ENCODE peak calls at places on chromosomes 4 and X, in four cellular contexts. One of them, this sample, is unnamed.

GRCh38 chr4:133147922-133148689 is 988 bp upstream of the PCDH10 start:
- DNase-seq in lower lobe of right lung: no peak
- DNase-seq in Peyer's patch: no peak
- DNase-seq in right lobe of liver: no peak
- DNase-seq in this sample: no peak

GRCh38 chr4:142377345-142378091 is 468.6 kb downstream of the INPP4B start:
- DNase-seq in lower lobe of right lung: no peak
- DNase-seq in Peyer's patch: no peak
- DNase-seq in right lobe of liver: no peak
- DNase-seq in this sample: no peak

GRCh38 chrX:153397256-153397960 is 3.7 kb downstream of the PNMA6E start:
- DNase-seq in lower lobe of right lung: no peak
- DNase-seq in Peyer's patch: no peak
- DNase-seq in right lobe of liver: no peak
- DNase-seq in this sample: no peak

GRCh38 chr4:61200195-61200990 is at the start of gene ADGRL3:
- DNase-seq in lower lobe of right lung: peak
- DNase-seq in Peyer's patch: peak
- DNase-seq in right lobe of liver: no peak
- DNase-seq in this sample: no peak

GRCh38 chrX:41441934-41442823 is 5.0 kb upstream of the NYX start:
- DNase-seq in lower lobe of right lung: peak
- DNase-seq in Peyer's patch: peak
- DNase-seq in right lobe of liver: peak
- DNase-seq in this sample: peak

GRCh38 chrX:2548731-2549423 is 48.1 kb upstream of the DHRSX start:
- DNase-seq in lower lobe of right lung: no peak
- DNase-seq in Peyer's patch: no peak
- DNase-seq in right lobe of liver: no peak
- DNase-seq in this sample: no peak

GRCh38 chrX:132480581-132481203 is 8.1 kb downstream of the MBNL3 start:
- DNase-seq in lower lobe of right lung: peak
- DNase-seq in Peyer's patch: peak
- DNase-seq in right lobe of liver: peak
- DNase-seq in this sample: peak

GRCh38 chr4:113781439-113782040 is 20.0 kb upstream of the CAMK2D start:
- DNase-seq in lower lobe of right lung: no peak
- DNase-seq in Peyer's patch: no peak
- DNase-seq in right lobe of liver: no peak
- DNase-seq in this sample: no peak

GRCh38 chrX:39201305-39201990 is 400.2 kb downstream of the MID1IP1 start:
- DNase-seq in lower lobe of right lung: no peak
- DNase-seq in Peyer's patch: no peak
- DNase-seq in right lobe of liver: no peak
- DNase-seq in this sample: peak

GRCh38 chrX:35351212-35351611 is 408.6 kb downstream of the FAM47B start:
- DNase-seq in lower lobe of right lung: no peak
- DNase-seq in Peyer's patch: no peak
- DNase-seq in right lobe of liver: no peak
- DNase-seq in this sample: no peak

GRCh38 chrX:6694977-6695376 is 160.1 kb upstream of the VCX3A start:
- DNase-seq in lower lobe of right lung: no peak
- DNase-seq in Peyer's patch: no peak
- DNase-seq in right lobe of liver: no peak
- DNase-seq in this sample: no peak

GRCh38 chr4:128454281-128455075 is 166.9 kb upstream of the PGRMC2 start:
- DNase-seq in lower lobe of right lung: peak
- DNase-seq in Peyer's patch: peak
- DNase-seq in right lobe of liver: peak
- DNase-seq in this sample: peak
- TF ChIP-seq CTCF in lower lobe of right lung: peak
- TF ChIP-seq CTCF in Peyer's patch: no peak
- TF ChIP-seq CTCF in right lobe of liver: peak
- TF ChIP-seq CTCF in this sample: peak

DNA sequence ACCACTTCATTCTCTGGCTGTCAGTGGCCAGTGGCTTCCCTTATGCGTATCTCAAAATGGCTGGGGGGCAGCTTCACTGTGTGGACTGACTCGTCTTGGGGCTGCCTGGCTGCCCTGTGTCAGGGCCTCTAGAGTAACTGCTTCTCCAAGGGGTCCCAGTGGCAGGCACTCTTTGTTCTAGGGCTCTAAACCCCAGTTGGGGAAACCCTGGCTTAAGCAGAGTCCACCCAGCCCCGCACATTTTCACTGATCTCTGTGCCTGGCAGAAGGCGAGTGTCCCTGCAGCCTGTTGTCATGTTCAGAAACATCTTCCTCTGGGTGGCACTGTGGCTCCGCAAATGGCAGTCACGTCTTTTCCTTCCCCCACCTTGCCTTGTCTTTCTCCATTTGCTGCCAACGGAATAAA is 59.7 kb downstream of the NBDY start:
- DNase-seq in lower lobe of right lung: no peak
- DNase-seq in Peyer's patch: peak
- DNase-seq in right lobe of liver: peak
- DNase-seq in this sample: no peak
- TF ChIP-seq CTCF in lower lobe of right lung: no peak
- TF ChIP-seq CTCF in Peyer's patch: no peak
- TF ChIP-seq CTCF in right lobe of liver: no peak
- TF ChIP-seq CTCF in this sample: no peak

DNA sequence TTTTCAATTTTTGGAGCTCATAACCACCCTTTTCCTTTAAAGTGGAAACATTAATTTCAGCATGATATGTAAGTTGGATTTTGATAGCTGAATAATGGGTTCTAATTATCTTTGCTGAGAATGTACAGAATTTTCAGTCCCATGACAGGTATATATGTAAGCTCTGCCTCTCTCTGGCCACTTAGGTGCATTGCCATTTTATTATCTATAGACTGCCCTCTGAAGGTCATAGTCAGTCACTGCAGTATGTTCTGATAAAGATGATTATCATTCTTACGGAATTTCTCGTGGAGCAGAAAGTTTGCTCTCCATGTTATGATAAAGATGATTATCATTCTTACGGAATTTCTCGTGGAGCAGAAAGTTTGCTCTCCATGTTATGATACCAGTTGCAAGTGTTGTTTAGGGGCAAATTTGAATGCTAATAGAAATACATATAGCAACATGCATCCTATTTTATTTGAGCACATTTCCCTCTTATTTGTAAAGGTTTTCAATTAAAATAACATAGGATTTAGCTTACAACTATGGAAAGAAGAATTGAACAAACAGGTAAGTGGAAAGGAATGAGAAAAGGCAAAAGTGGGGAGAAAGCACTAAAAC is 10.4 kb downstream of the AFP start:
- DNase-seq in lower lobe of right lung: no peak
- DNase-seq in Peyer's patch: no peak
- DNase-seq in right lobe of liver: no peak
- DNase-seq in this sample: peak
- TF ChIP-seq CTCF in lower lobe of right lung: peak
- TF ChIP-seq CTCF in Peyer's patch: peak
- TF ChIP-seq CTCF in right lobe of liver: peak
- TF ChIP-seq CTCF in this sample: peak

DNA sequence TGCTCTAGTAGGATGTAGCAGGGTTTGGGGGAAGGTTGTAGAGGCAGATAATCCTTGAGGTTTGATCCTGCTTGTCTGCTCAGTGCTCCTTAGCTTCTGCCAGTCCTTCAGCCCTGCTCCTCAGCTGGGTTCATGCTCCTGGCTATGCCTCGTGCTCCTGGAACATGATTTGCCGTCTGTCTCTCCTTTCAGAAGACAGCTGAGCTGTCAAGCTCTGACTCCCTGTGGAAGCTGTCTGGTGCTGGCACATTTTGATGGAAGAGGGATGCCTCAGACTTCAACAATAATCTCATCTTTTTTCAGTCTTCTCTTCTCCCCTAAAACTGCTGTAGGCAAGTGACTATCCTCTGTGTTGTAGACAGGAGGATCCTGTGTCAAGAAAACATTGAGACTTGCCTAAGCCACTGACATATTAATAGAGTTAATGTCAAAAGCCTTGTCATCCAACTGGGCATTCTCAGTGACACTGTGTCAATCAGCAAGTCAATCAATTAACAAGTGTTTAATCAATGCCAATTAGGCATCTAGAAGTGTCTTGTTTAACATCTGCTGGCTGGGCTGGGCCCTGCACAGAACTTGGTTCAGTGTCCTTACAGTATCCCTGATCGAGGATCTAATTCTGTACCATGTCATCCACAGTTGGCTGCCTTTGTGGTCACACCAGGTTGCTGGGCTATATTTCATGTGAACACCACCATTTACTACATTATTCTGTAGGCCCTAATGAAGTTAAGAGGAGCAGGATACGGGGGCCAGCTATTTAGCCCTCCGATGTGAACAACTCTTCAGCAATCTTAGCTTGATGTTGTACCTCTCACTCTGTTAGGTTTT is 96.7 kb downstream of the SYNPO2 start:
- DNase-seq in lower lobe of right lung: no peak
- DNase-seq in Peyer's patch: no peak
- DNase-seq in right lobe of liver: no peak
- DNase-seq in this sample: no peak
- TF ChIP-seq CTCF in lower lobe of right lung: no peak
- TF ChIP-seq CTCF in Peyer's patch: no peak
- TF ChIP-seq CTCF in right lobe of liver: no peak
- TF ChIP-seq CTCF in this sample: no peak

GRCh38 chr4:109004431-109004830 is 241.6 kb upstream of the ETNPPL start:
- DNase-seq in lower lobe of right lung: no peak
- DNase-seq in Peyer's patch: no peak
- DNase-seq in right lobe of liver: no peak
- DNase-seq in this sample: no peak
- TF ChIP-seq CTCF in lower lobe of right lung: no peak
- TF ChIP-seq CTCF in Peyer's patch: no peak
- TF ChIP-seq CTCF in right lobe of liver: no peak
- TF ChIP-seq CTCF in this sample: no peak

GRCh38 chr4:13541176-13541604 is 3.1 kb downstream of the NKX3-2 start:
- DNase-seq in lower lobe of right lung: no peak
- DNase-seq in Peyer's patch: no peak
- DNase-seq in right lobe of liver: no peak
- DNase-seq in this sample: no peak

GRCh38 chr4:13543091-13543581 is 1.2 kb downstream of the NKX3-2 start:
- DNase-seq in lower lobe of right lung: no peak
- DNase-seq in Peyer's patch: no peak
- DNase-seq in right lobe of liver: no peak
- DNase-seq in this sample: no peak

GRCh38 chr4:13540446-13541175 is 3.7 kb downstream of the NKX3-2 start:
- DNase-seq in lower lobe of right lung: no peak
- DNase-seq in Peyer's patch: no peak
- DNase-seq in right lobe of liver: no peak
- DNase-seq in this sample: no peak

GRCh38 chr4:13542577-13543042 is 1.7 kb downstream of the NKX3-2 start:
- DNase-seq in lower lobe of right lung: no peak
- DNase-seq in Peyer's patch: no peak
- DNase-seq in right lobe of liver: no peak
- DNase-seq in this sample: no peak

GRCh38 chr4:13541720-13542576 is 2.4 kb downstream of the NKX3-2 start:
- DNase-seq in lower lobe of right lung: no peak
- DNase-seq in Peyer's patch: peak
- DNase-seq in right lobe of liver: peak
- DNase-seq in this sample: peak
- TF ChIP-seq CTCF in lower lobe of right lung: no peak
- TF ChIP-seq CTCF in Peyer's patch: no peak
- TF ChIP-seq CTCF in right lobe of liver: peak
- TF ChIP-seq CTCF in this sample: peak

DNA sequence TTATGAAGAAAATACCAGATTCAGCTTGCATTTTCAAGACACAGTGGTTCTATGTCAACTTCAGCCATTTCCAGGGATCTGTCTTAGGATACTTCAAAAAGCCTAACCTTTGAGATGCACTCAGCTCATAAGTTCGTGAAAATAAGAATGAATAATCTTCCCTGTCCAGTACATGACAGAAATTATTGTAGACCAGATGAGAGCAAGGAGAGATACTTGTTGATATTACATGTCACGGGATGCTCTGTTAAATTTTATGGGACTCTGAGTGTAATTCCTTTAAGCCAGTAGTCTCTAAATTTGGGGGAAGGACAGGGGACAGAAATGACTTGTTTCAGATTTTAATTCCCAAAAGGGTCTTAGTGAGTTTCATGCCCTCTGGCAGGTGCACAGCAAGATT is 8.8 kb downstream of the TBL1X start:
- DNase-seq in lower lobe of right lung: no peak
- DNase-seq in Peyer's patch: no peak
- DNase-seq in right lobe of liver: no peak
- DNase-seq in this sample: no peak
- TF ChIP-seq CTCF in lower lobe of right lung: no peak
- TF ChIP-seq CTCF in Peyer's patch: no peak
- TF ChIP-seq CTCF in right lobe of liver: no peak
- TF ChIP-seq CTCF in this sample: no peak

DNA sequence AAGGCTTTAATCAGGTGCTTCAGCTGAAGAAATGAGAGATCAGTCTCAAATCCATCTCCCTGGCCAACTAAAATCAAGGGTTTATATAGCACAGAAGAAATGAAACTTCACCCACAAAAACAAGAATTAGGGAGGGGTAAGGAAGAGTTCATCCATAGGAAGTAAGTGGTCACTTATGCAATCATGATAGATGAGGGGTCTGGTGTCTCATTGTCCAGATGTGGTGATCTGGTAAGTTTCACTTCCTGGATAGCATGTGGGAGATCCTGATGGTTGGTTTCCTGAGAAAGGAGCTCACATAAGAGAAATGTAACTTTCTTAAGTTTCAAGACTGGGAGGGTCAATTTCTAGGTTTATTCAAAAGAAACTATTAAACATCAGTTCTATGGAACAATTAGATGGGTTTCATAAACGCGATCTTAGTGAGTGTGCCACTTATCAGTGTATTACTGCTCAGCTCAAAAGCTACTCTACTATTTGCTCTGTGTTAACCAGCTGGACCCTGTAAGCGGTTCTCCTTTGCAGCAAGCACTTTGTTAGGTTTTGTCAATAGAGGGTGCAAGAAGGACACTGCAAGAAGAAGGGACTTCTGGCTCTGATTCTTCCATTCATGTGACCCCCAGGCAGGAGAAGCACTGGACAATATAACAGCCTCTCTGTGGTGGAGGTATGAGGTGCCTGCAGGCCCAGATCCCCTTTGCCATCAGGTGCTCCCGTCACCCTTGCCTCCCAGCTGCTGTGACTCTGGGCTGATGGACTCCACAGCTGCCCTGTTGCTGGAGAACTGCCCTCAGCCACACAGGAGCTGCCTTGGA is 35.4 kb upstream of the HPSE start:
- DNase-seq in lower lobe of right lung: no peak
- DNase-seq in Peyer's patch: no peak
- DNase-seq in right lobe of liver: no peak
- DNase-seq in this sample: no peak
- TF ChIP-seq CTCF in lower lobe of right lung: no peak
- TF ChIP-seq CTCF in Peyer's patch: no peak
- TF ChIP-seq CTCF in right lobe of liver: no peak
- TF ChIP-seq CTCF in this sample: no peak

GRCh38 chr4:24559889-24560288 is 24.5 kb downstream of the DHX15 start:
- DNase-seq in lower lobe of right lung: no peak
- DNase-seq in Peyer's patch: no peak
- DNase-seq in right lobe of liver: no peak
- DNase-seq in this sample: no peak
- TF ChIP-seq CTCF in lower lobe of right lung: no peak
- TF ChIP-seq CTCF in Peyer's patch: no peak
- TF ChIP-seq CTCF in right lobe of liver: no peak
- TF ChIP-seq CTCF in this sample: no peak

This sample was measured in activated CD8-positive, alpha-beta T cell treated with anti-CD3 and anti-CD28 coated beads for 36 hours.